ENCODE peak calls at places on chromosomes 5 and 9, in eight cellular contexts. U is ovary, V is kidney epithelial cell, T is esophagus muscularis mucosa, C is esophagus squamous epithelium, S is AG10803, D is mucosa of descending colon, Y is brain microvascular endothelial cell. B is an unnamed sample.

GRCh38 chr5:146703899-146704298 is 174.7 kb downstream of the PPP2R2B start:
- DNase-seq in U (no peak), V (no peak), T (no peak), C (no peak), S (no peak), D (no peak), Y (no peak), B (peak)

GRCh38 chr9:117987945-117988344 is 283.7 kb downstream of the TLR4 start:
- DNase-seq in U (no peak), V (no peak), T (no peak), C (no peak), S (no peak), D (no peak), Y (no peak), B (no peak)

GRCh38 chr5:119366537-119366874 is 10.7 kb downstream of the TNFAIP8 start:
- DNase-seq in U (no peak), V (no peak), T (no peak), C (no peak), S (no peak), D (no peak), Y (no peak), B (no peak)

GRCh38 chr9:18479405-18479804 is 5.5 kb downstream of the ADAMTSL1 start:
- DNase-seq in U (no peak), V (no peak), T (no peak), C (no peak), S (no peak), D (no peak), Y (no peak), B (no peak)

GRCh38 chr5:58228896-58229295 is 231.0 kb downstream of the PLK2 start:
- DNase-seq in U (no peak), V (no peak), T (no peak), C (no peak), S (no peak), D (no peak), Y (no peak), B (no peak)

GRCh38 chr5:134568339-134568700 is 42.9 kb downstream of the JADE2 start:
- DNase-seq in U (no peak), V (no peak), T (no peak), C (no peak), S (no peak), D (no peak), Y (no peak), B (no peak)

GRCh38 chr9:126615251-126615790 is 1.6 kb downstream of the LMX1B start:
- DNase-seq in U (no peak), V (no peak), T (no peak), C (no peak), S (peak), D (peak), Y (no peak), B (peak)

GRCh38 chr5:5089895-5090649 is 50.1 kb upstream of the ADAMTS16 start:
- DNase-seq in U (no peak), V (no peak), T (peak), C (no peak), S (no peak), D (no peak), Y (no peak), B (no peak)

GRCh38 chr9:123562844-123563346 is 206.9 kb downstream of the CRB2 start:
- DNase-seq in U (no peak), V (peak), T (no peak), C (no peak), S (peak), D (no peak), Y (peak), B (peak)

GRCh38 chr5:97420646-97421045 is 237.6 kb upstream of the RIOK2 start:
- DNase-seq in U (no peak), V (no peak), T (no peak), C (no peak), S (no peak), D (no peak), Y (no peak), B (no peak)

GRCh38 chr9:20558609-20559016 is 63.7 kb downstream of the MLLT3 start:
- DNase-seq in U (no peak), V (peak), T (no peak), C (no peak), S (peak), D (no peak), Y (peak), B (peak)

GRCh38 chr5:56449071-56449470 is 215.9 kb upstream of the ANKRD55 start:
- DNase-seq in U (no peak), V (no peak), T (peak), C (no peak), S (peak), D (no peak), Y (no peak), B (no peak)

GRCh38 chr9:93262537-93263310 is 78.8 kb downstream of the WNK2 start:
- DNase-seq in U (no peak), V (no peak), T (peak), C (no peak), S (no peak), D (peak), Y (no peak), B (no peak)

GRCh38 chr9:35616681-35617459 is 1.3 kb downstream of the CD72 start:
- DNase-seq in U (peak), V (no peak), T (no peak), C (no peak), S (peak), D (peak), Y (peak), B (peak)

GRCh38 chr9:127567119-127567897 is 44.8 kb upstream of the STXBP1 start:
- DNase-seq in U (peak), V (no peak), T (no peak), C (no peak), S (peak), D (peak), Y (no peak), B (peak)

GRCh38 chr5:150317048-150318003 is 14.6 kb upstream of the ARSI start:
- DNase-seq in U (peak), V (peak), T (no peak), C (no peak), S (peak), D (no peak), Y (peak), B (peak)

GRCh38 chr5:111170279-111170678 is 53.9 kb upstream of the CAMK4 start:
- DNase-seq in U (no peak), V (no peak), T (no peak), C (no peak), S (no peak), D (no peak), Y (no peak), B (no peak)

GRCh38 chr9:127283917-127284316 is 19.3 kb downstream of the GARNL3 start:
- DNase-seq in U (no peak), V (peak), T (no peak), C (no peak), S (peak), D (no peak), Y (peak), B (peak)

GRCh38 chr9:95004452-95005275 is 278.2 kb downstream of the AOPEP start:
- DNase-seq in U (peak), V (no peak), T (no peak), C (no peak), S (no peak), D (peak), Y (no peak), B (no peak)

GRCh38 chr5:168356592-168356991 is 65.1 kb downstream of the WWC1 start:
- DNase-seq in U (no peak), V (no peak), T (no peak), C (no peak), S (no peak), D (no peak), Y (no peak), B (no peak)

GRCh38 chr5:135720191-135720590 is 114.3 kb upstream of the SLC25A48 start:
- DNase-seq in U (no peak), V (no peak), T (no peak), C (no peak), S (no peak), D (no peak), Y (no peak), B (no peak)

GRCh38 chr9:98563997-98564396 is 144.7 kb downstream of the GABBR2 start:
- DNase-seq in U (no peak), V (no peak), T (peak), C (no peak), S (no peak), D (no peak), Y (no peak), B (no peak)

GRCh38 chr9:15936316-15936869 is 383.6 kb downstream of the CCDC171 start:
- DNase-seq in U (no peak), V (no peak), T (no peak), C (no peak), S (peak), D (no peak), Y (peak), B (peak)

GRCh38 chr9:20997503-20998076 is 33.9 kb downstream of the HACD4 start:
- DNase-seq in U (no peak), V (no peak), T (no peak), C (no peak), S (no peak), D (no peak), Y (no peak), B (no peak)

GRCh38 chr9:93300175-93300572 is 116.2 kb downstream of the WNK2 start:
- DNase-seq in U (no peak), V (no peak), T (peak), C (no peak), S (no peak), D (peak), Y (no peak), B (no peak)

GRCh38 chr5:140855772-140856674 is at the start of gene PCDHA10:
- DNase-seq in U (peak), V (no peak), T (no peak), C (no peak), S (no peak), D (no peak), Y (no peak), B (peak)
- TF ChIP-seq CTCF in U (no peak), V (no peak), T (peak), C (no peak), S (no peak), D (no peak), Y (no peak), B (no peak)

DNA sequence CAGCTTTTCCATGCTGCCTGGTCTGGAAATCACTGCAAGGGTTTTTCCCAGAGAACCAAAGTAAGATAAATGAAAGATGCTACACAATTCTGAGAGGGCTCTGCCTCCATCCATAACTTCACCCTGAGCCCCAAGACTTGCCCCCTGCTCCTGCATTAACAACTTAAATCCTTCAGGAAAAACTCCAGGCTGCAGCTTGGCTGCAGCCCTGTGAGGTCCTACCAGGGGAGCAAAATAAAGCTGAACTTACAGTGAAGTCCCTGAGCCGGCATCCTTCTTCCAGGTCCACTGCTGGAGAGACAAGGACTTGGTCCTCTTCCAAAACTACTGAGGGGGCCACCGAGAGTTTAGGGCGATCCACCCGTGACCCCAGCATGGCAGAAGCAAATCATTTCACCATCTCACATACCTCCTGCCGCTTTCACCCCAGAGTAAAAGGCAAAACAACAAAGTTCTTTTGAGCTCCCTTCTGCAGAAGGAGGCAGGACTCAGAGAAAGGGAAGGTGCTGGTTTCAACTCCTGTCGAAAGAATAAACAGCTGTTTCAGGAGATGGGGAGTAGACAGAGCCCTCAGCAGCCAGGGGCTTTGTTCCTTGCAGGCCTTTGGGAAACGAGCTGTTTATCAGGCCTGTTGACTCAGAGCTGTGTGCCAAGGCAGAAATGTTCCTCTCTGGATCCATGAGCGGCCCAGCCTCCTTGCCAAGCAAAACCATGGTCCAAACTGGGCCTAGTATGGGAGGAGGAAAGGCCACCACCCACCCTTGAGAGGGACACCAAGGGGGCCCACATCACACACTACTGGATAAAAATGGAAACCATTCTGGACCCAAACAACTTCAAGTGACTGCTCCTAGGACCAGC is 20.6 kb downstream of the GGTA1 start:
- DNase-seq in U (no peak), V (no peak), T (no peak), C (no peak), S (no peak), D (no peak), Y (no peak), B (peak)
- H3K4me3 ChIP-seq in U (no peak), V (no peak), T (no peak), C (no peak), S (no peak), D (no peak), Y (no peak), B (no peak)

GRCh38 chr9:33817327-33818166 is 587 bp downstream of the UBE2R2 start:
- DNase-seq in U (peak), V (no peak), T (no peak), C (no peak), S (peak), D (peak), Y (peak), B (peak)
- TF ChIP-seq CTCF in U (no peak), V (peak), T (no peak), C (no peak), S (peak), D (no peak), Y (peak), B (peak)

GRCh38 chr9:105690742-105691141 is 3.6 kb upstream of the TMEM38B start:
- DNase-seq in U (no peak), V (no peak), T (no peak), C (no peak), S (peak), D (no peak), Y (peak), B (peak)
- H3K4me3 ChIP-seq in U (no peak), V (no peak), T (no peak), C (no peak), S (no peak), D (no peak), Y (no peak), B (no peak)

GRCh38 chr5:107359916-107360234 is 310.9 kb downstream of the EFNA5 start:
- DNase-seq in U (no peak), V (no peak), T (no peak), C (no peak), S (no peak), D (no peak), Y (no peak), B (no peak)
- TF ChIP-seq CTCF in U (no peak), V (no peak), T (no peak), C (no peak), S (no peak), D (no peak), Y (no peak), B (no peak)

DNA sequence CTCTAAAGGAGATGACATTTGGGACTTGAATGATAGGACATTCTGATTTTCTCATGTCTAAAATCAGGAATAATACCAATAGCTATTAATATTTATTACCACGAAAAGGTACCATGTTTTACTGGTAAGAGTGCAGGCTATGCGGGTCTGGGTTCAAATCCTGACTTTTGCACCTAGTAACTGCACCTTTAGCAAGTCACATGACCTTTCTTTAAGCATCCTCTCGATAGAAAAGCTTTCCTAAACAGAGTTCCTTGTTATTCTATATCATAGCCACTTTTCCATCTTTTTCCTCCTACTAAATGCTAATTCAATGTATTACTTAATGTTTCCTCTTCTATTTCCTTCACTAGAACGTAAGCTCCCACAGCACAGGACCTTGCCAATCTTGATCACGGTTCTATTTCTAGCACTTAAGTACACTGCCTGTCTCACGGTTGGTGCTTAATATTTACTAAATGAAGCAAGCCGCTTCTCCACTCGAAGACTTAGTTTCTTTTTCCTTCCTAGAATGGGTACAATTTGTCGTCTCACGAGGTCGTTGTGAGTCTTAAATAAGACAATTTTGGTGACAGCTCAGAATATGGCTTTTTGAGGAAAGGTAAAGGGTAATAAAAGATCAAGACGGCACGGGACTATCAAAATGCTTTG is 816 bp downstream of the RBM18 start:
- DNase-seq in U (no peak), V (no peak), T (no peak), C (no peak), S (peak), D (no peak), Y (no peak), B (peak)
- H3K4me3 ChIP-seq in U (peak), V (peak), T (peak), C (peak), S (peak), D (peak), Y (peak), B (peak)

GRCh38 chr9:38706493-38706892 is 13.4 kb downstream of the FAM240B start:
- DNase-seq in U (no peak), V (no peak), T (no peak), C (no peak), S (no peak), D (no peak), Y (no peak), B (no peak)

GRCh38 chr9:38708759-38709158 is 11.2 kb downstream of the FAM240B start:
- DNase-seq in U (no peak), V (no peak), T (no peak), C (no peak), S (no peak), D (no peak), Y (peak), B (no peak)

GRCh38 chr9:38705917-38706316 is 14.0 kb downstream of the FAM240B start:
- DNase-seq in U (no peak), V (no peak), T (no peak), C (no peak), S (no peak), D (no peak), Y (no peak), B (no peak)

GRCh38 chr9:38713426-38713825 is 6.5 kb downstream of the FAM240B start:
- DNase-seq in U (no peak), V (peak), T (no peak), C (no peak), S (peak), D (no peak), Y (peak), B (peak)

GRCh38 chr9:38707885-38708640 is 11.9 kb downstream of the FAM240B start:
- DNase-seq in U (no peak), V (no peak), T (no peak), C (no peak), S (no peak), D (no peak), Y (no peak), B (no peak)
- TF ChIP-seq CTCF in U (no peak), V (peak), T (no peak), C (no peak), S (no peak), D (no peak), Y (peak), B (peak)